ENCODE peak calls at places on chromosomes 5 and 9, in six cellular contexts. N is NCI-H446; T is SIG-M5; O is endothelial cell; S is stimulated activated CD8-positive, alpha-beta memory T cell treated with anti-CD3 and anti-CD28 coated beads, Interleukin-2, amount 100 ng/mL, for 48 hours; U is naive thymus-derived CD8-positive, alpha-beta T cell. G is an unnamed sample.

GRCh38 chr5:169637856-169638190 is 748 bp downstream of the DOCK2 start:
- DNase-seq in O (no peak), U (peak; percentile 67), N (no peak), S (peak; percentile 56), T (peak; percentile 29), G (peak; percentile 76)

GRCh38 chr9:108813951-108814601 is 41.7 kb downstream of the ACTL7B start:
- DNase-seq in U (no peak), O (peak; percentile 17), T (no peak), N (peak; percentile 36), S (no peak), G (no peak)

GRCh38 chr5:128539038-128539429 is 989 bp upstream of the FBN2 start:
- DNase-seq in T (no peak), U (no peak), S (no peak), O (no peak), N (no peak), G (no peak)

GRCh38 chr9:4108708-4109444 is 191.0 kb downstream of the GLIS3 start:
- DNase-seq in O (no peak), T (no peak), U (no peak), S (no peak), N (no peak), G (no peak)

GRCh38 chr5:3310551-3311340 is 284.9 kb upstream of the IRX1 start:
- DNase-seq in N (no peak), O (no peak), U (no peak), S (no peak), T (no peak), G (no peak)

GRCh38 chr9:109922617-109923260 is 142.7 kb downstream of the PALM2AKAP2 start:
- DNase-seq in O (no peak), T (no peak), U (no peak), S (no peak), N (peak; percentile 83), G (no peak)

GRCh38 chr5:124935060-124935459 is 188.6 kb upstream of the ZNF608 start:
- DNase-seq in S (no peak), T (no peak), N (no peak), O (no peak), U (no peak), G (no peak)

GRCh38 chr5:118220491-118220890 is 767.9 kb downstream of the DTWD2 start:
- DNase-seq in O (no peak), S (no peak), T (no peak), U (no peak), N (no peak), G (no peak)

GRCh38 chr9:136007906-136008692 is 46.9 kb upstream of the UBAC1 start:
- DNase-seq in S (no peak), T (no peak), U (no peak), O (no peak), N (no peak), G (no peak)

GRCh38 chr5:141437208-141437607 is 6.9 kb downstream of the PCDHGA12 start:
- DNase-seq in N (no peak), O (no peak), S (no peak), T (no peak), U (no peak), G (no peak)

GRCh38 chr9:129010267-129010975 is 17.7 kb downstream of the SH3GLB2 start:
- DNase-seq in S (no peak), T (no peak), N (no peak), U (no peak), O (no peak), G (no peak)

GRCh38 chr5:119355636-119356383 is at the start of gene TNFAIP8:
- DNase-seq in O (peak; percentile 38), U (no peak), S (peak; percentile 78), T (no peak), N (no peak), G (no peak)

GRCh38 chr9:108913391-108913790 is 20.5 kb downstream of the ELP1 start:
- DNase-seq in U (no peak), T (peak; percentile 71), N (no peak), O (no peak), S (no peak), G (no peak)

GRCh38 chr5:36982146-36982545 is 105.6 kb downstream of the NIPBL start:
- DNase-seq in T (no peak), S (no peak), O (no peak), N (no peak), U (no peak), G (no peak)

GRCh38 chr9:112059145-112059979 is 115.7 kb downstream of the SUSD1 start:
- DNase-seq in U (no peak), N (no peak), O (no peak), S (no peak), T (no peak), G (no peak)

GRCh38 chr5:132445930-132446329 is 44.6 kb downstream of the IRF1 start:
- DNase-seq in U (no peak), T (no peak), S (no peak), N (no peak), O (no peak), G (no peak)

GRCh38 chr5:173707392-173707791 is 90.9 kb upstream of the BOD1 start:
- DNase-seq in S (no peak), N (no peak), T (no peak), O (no peak), U (no peak), G (no peak)

GRCh38 chr9:4144869-4145268 is 155.0 kb downstream of the GLIS3 start:
- DNase-seq in T (no peak), U (no peak), N (no peak), O (no peak), S (no peak), G (no peak)

GRCh38 chr9:90092512-90092911 is 487.7 kb downstream of the GADD45G start:
- DNase-seq in O (no peak), S (no peak), T (no peak), N (no peak), U (peak; percentile 14), G (peak; percentile 13)

GRCh38 chr5:129652353-129653138 is 95.3 kb upstream of the MINAR2 start:
- DNase-seq in S (no peak), T (no peak), U (no peak), N (peak; percentile 57), O (no peak), G (no peak)

GRCh38 chr5:10034008-10034407 is 215.7 kb downstream of the ATPSCKMT start:
- DNase-seq in N (no peak), O (no peak), S (no peak), T (no peak), U (no peak), G (no peak)

GRCh38 chr5:3736926-3737325 is 141.3 kb downstream of the IRX1 start:
- DNase-seq in U (no peak), S (no peak), O (no peak), N (no peak), T (no peak), G (no peak)

GRCh38 chr5:9391080-9391479 is 154.8 kb downstream of the SEMA5A start:
- DNase-seq in O (no peak), N (no peak), U (no peak), S (no peak), T (no peak), G (no peak)

GRCh38 chr5:56326116-56326515 is 93.0 kb upstream of the ANKRD55 start:
- DNase-seq in S (no peak), N (no peak), T (no peak), O (no peak), U (no peak), G (no peak)

GRCh38 chr9:87513171-87513570 is 15.5 kb downstream of the DAPK1 start:
- DNase-seq in N (no peak), S (no peak), U (no peak), O (no peak), T (no peak), G (no peak)

GRCh38 chr5:113061851-113062631 is 85.4 kb downstream of the DCP2 start:
- DNase-seq in O (no peak), U (no peak), T (no peak), N (no peak), S (no peak), G (no peak)

GRCh38 chr5:115109388-115109787 is 60.3 kb downstream of the TRIM36 start:
- DNase-seq in T (no peak), N (no peak), U (no peak), S (no peak), O (no peak), G (no peak)

GRCh38 chr5:73482383-73483193 is 15.7 kb upstream of the BTF3 start:
- DNase-seq in O (no peak), U (no peak), N (no peak), S (no peak), T (no peak), G (no peak)